ENCODE peak calls at places on chromosome 7, in eight cellular contexts. One of them, this sample, is unnamed.

GRCh38 chr7:22426463-22427121 is 69.6 kb upstream of the RAPGEF5 start:
- DNase-seq in left ventricle myocardium inferior: no peak
- DNase-seq in A549: no peak
- DNase-seq in neural progenitor cell: no peak
- DNase-seq in body of pancreas: no peak
- DNase-seq in esophagus squamous epithelium: no peak
- DNase-seq in breast epithelium: no peak
- DNase-seq in IMR-90: no peak
- DNase-seq in this sample: no peak

GRCh38 chr7:132500727-132501410 is 75.4 kb downstream of the PLXNA4 start:
- DNase-seq in IMR-90: no peak
- DNase-seq in A549: no peak
- DNase-seq in breast epithelium: no peak
- DNase-seq in left ventricle myocardium inferior: peak
- DNase-seq in esophagus squamous epithelium: no peak
- DNase-seq in body of pancreas: peak
- DNase-seq in neural progenitor cell: peak
- DNase-seq in this sample: peak

GRCh38 chr7:82528577-82529305 is 85.2 kb upstream of the CACNA2D1 start:
- DNase-seq in body of pancreas: no peak
- DNase-seq in esophagus squamous epithelium: no peak
- DNase-seq in A549: no peak
- DNase-seq in neural progenitor cell: no peak
- DNase-seq in breast epithelium: no peak
- DNase-seq in IMR-90: peak
- DNase-seq in left ventricle myocardium inferior: no peak
- DNase-seq in this sample: no peak

GRCh38 chr7:41476117-41476803 is 226.6 kb downstream of the INHBA start:
- DNase-seq in body of pancreas: no peak
- DNase-seq in esophagus squamous epithelium: no peak
- DNase-seq in breast epithelium: no peak
- DNase-seq in neural progenitor cell: no peak
- DNase-seq in left ventricle myocardium inferior: no peak
- DNase-seq in A549: no peak
- DNase-seq in IMR-90: no peak
- DNase-seq in this sample: no peak

GRCh38 chr7:919114-919442 is 35.4 kb downstream of the ADAP1 start:
- DNase-seq in breast epithelium: no peak
- DNase-seq in A549: no peak
- DNase-seq in body of pancreas: no peak
- DNase-seq in left ventricle myocardium inferior: peak
- DNase-seq in IMR-90: no peak
- DNase-seq in neural progenitor cell: no peak
- DNase-seq in esophagus squamous epithelium: no peak
- DNase-seq in this sample: no peak

GRCh38 chr7:144019457-144019856 is 19.3 kb downstream of the OR6B1 start:
- DNase-seq in A549: no peak
- DNase-seq in IMR-90: peak
- DNase-seq in breast epithelium: no peak
- DNase-seq in esophagus squamous epithelium: no peak
- DNase-seq in left ventricle myocardium inferior: no peak
- DNase-seq in neural progenitor cell: no peak
- DNase-seq in body of pancreas: peak
- DNase-seq in this sample: peak

GRCh38 chr7:91876391-91877133 is 3.9 kb downstream of the MTERF1 start:
- DNase-seq in neural progenitor cell: no peak
- DNase-seq in A549: peak
- DNase-seq in breast epithelium: no peak
- DNase-seq in body of pancreas: no peak
- DNase-seq in esophagus squamous epithelium: no peak
- DNase-seq in left ventricle myocardium inferior: no peak
- DNase-seq in IMR-90: peak
- DNase-seq in this sample: peak

GRCh38 chr7:118264836-118265235 is 40.3 kb downstream of the ANKRD7 start:
- DNase-seq in body of pancreas: no peak
- DNase-seq in A549: no peak
- DNase-seq in left ventricle myocardium inferior: no peak
- DNase-seq in breast epithelium: no peak
- DNase-seq in esophagus squamous epithelium: no peak
- DNase-seq in neural progenitor cell: no peak
- DNase-seq in IMR-90: no peak
- DNase-seq in this sample: peak

GRCh38 chr7:126083014-126083413 is 1153.4 kb upstream of the POT1 start:
- DNase-seq in body of pancreas: no peak
- DNase-seq in esophagus squamous epithelium: no peak
- DNase-seq in left ventricle myocardium inferior: no peak
- DNase-seq in neural progenitor cell: no peak
- DNase-seq in breast epithelium: no peak
- DNase-seq in A549: no peak
- DNase-seq in IMR-90: no peak
- DNase-seq in this sample: no peak

GRCh38 chr7:23196306-23196705 is 14.5 kb downstream of the NUP42 start:
- DNase-seq in esophagus squamous epithelium: no peak
- DNase-seq in neural progenitor cell: no peak
- DNase-seq in A549: no peak
- DNase-seq in left ventricle myocardium inferior: no peak
- DNase-seq in breast epithelium: no peak
- DNase-seq in IMR-90: no peak
- DNase-seq in body of pancreas: no peak
- DNase-seq in this sample: no peak

GRCh38 chr7:131249003-131249402 is 78.7 kb upstream of the MKLN1 start:
- DNase-seq in IMR-90: peak
- DNase-seq in left ventricle myocardium inferior: peak
- DNase-seq in esophagus squamous epithelium: no peak
- DNase-seq in body of pancreas: peak
- DNase-seq in neural progenitor cell: no peak
- DNase-seq in breast epithelium: peak
- DNase-seq in A549: peak
- DNase-seq in this sample: peak

GRCh38 chr7:129225931-129226572 is 1.2 kb downstream of the AHCYL2 start:
- DNase-seq in IMR-90: peak
- DNase-seq in left ventricle myocardium inferior: no peak
- DNase-seq in esophagus squamous epithelium: no peak
- DNase-seq in neural progenitor cell: peak
- DNase-seq in breast epithelium: no peak
- DNase-seq in body of pancreas: no peak
- DNase-seq in A549: no peak
- DNase-seq in this sample: peak

GRCh38 chr7:36209814-36210183 is 56.7 kb downstream of the EEPD1 start:
- DNase-seq in breast epithelium: no peak
- DNase-seq in left ventricle myocardium inferior: no peak
- DNase-seq in IMR-90: no peak
- DNase-seq in neural progenitor cell: no peak
- DNase-seq in A549: no peak
- DNase-seq in body of pancreas: no peak
- DNase-seq in esophagus squamous epithelium: no peak
- DNase-seq in this sample: no peak

GRCh38 chr7:87369216-87369615 is 23.8 kb downstream of the CROT start:
- DNase-seq in A549: no peak
- DNase-seq in IMR-90: no peak
- DNase-seq in breast epithelium: no peak
- DNase-seq in left ventricle myocardium inferior: no peak
- DNase-seq in neural progenitor cell: no peak
- DNase-seq in body of pancreas: no peak
- DNase-seq in esophagus squamous epithelium: no peak
- DNase-seq in this sample: no peak

GRCh38 chr7:48389977-48390376 is 218.7 kb downstream of the ABCA13 start:
- DNase-seq in esophagus squamous epithelium: no peak
- DNase-seq in IMR-90: peak
- DNase-seq in body of pancreas: peak
- DNase-seq in left ventricle myocardium inferior: no peak
- DNase-seq in A549: no peak
- DNase-seq in neural progenitor cell: no peak
- DNase-seq in breast epithelium: no peak
- DNase-seq in this sample: peak

GRCh38 chr7:108234981-108235450 is 104.9 kb upstream of the LAMB4 start:
- DNase-seq in left ventricle myocardium inferior: no peak
- DNase-seq in neural progenitor cell: no peak
- DNase-seq in IMR-90: peak
- DNase-seq in A549: no peak
- DNase-seq in breast epithelium: no peak
- DNase-seq in esophagus squamous epithelium: no peak
- DNase-seq in body of pancreas: no peak
- DNase-seq in this sample: no peak

GRCh38 chr7:92783260-92783911 is 53.0 kb downstream of the CDK6 start:
- DNase-seq in body of pancreas: no peak
- DNase-seq in left ventricle myocardium inferior: no peak
- DNase-seq in esophagus squamous epithelium: no peak
- DNase-seq in neural progenitor cell: no peak
- DNase-seq in breast epithelium: no peak
- DNase-seq in IMR-90: peak
- DNase-seq in A549: no peak
- DNase-seq in this sample: no peak

GRCh38 chr7:134602921-134603394 is 43.7 kb upstream of the BPGM start:
- DNase-seq in left ventricle myocardium inferior: no peak
- DNase-seq in A549: no peak
- DNase-seq in breast epithelium: no peak
- DNase-seq in body of pancreas: peak
- DNase-seq in esophagus squamous epithelium: no peak
- DNase-seq in IMR-90: peak
- DNase-seq in neural progenitor cell: no peak
- DNase-seq in this sample: no peak

GRCh38 chr7:6579446-6579845 is 2.2 kb downstream of the ZDHHC4 start:
- DNase-seq in neural progenitor cell: no peak
- DNase-seq in IMR-90: peak
- DNase-seq in body of pancreas: no peak
- DNase-seq in esophagus squamous epithelium: no peak
- DNase-seq in left ventricle myocardium inferior: no peak
- DNase-seq in A549: no peak
- DNase-seq in breast epithelium: no peak
- DNase-seq in this sample: peak
- TF ChIP-seq CTCF in neural progenitor cell: peak
- TF ChIP-seq CTCF in IMR-90: peak
- TF ChIP-seq CTCF in body of pancreas: no peak
- TF ChIP-seq CTCF in esophagus squamous epithelium: no peak
- TF ChIP-seq CTCF in left ventricle myocardium inferior: no peak
- TF ChIP-seq CTCF in A549: no peak
- TF ChIP-seq CTCF in breast epithelium: no peak
- TF ChIP-seq CTCF in this sample: peak

DNA sequence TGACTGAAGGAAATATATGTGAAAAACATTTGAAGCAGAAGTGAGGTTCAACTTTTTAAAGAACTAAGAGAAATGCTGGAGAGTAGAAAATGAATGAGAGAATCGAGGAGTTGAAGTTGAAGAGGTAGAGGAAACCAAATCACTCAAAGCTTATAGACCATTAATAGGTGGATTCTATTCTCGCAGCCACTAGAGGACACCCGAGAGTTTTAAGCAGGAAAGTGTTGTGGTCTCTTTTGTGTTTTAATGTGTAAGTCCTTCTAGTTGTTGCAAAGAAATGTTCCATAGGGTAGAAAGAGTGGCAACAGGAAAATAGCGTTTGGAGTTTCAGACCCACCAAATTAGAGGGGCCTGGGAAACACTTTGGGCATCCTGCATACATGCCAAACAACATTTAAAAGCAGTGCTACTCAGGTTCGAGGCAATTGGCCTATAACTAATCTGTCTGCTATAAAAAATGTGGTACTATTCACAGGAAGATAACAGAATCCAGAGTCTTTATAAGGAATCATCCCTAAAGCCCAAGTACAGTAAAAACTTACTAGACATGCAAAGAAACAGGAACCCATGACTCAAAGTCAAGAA is 75.3 kb upstream of the TAS2R16 start:
- DNase-seq in breast epithelium: no peak
- DNase-seq in esophagus squamous epithelium: no peak
- DNase-seq in body of pancreas: peak
- DNase-seq in IMR-90: no peak
- DNase-seq in left ventricle myocardium inferior: no peak
- DNase-seq in A549: peak
- DNase-seq in neural progenitor cell: peak
- DNase-seq in this sample: peak
- TF ChIP-seq CTCF in breast epithelium: no peak
- TF ChIP-seq CTCF in esophagus squamous epithelium: no peak
- TF ChIP-seq CTCF in body of pancreas: peak
- TF ChIP-seq CTCF in IMR-90: peak
- TF ChIP-seq CTCF in left ventricle myocardium inferior: peak
- TF ChIP-seq CTCF in A549: peak
- TF ChIP-seq CTCF in neural progenitor cell: peak
- TF ChIP-seq CTCF in this sample: peak

GRCh38 chr7:157760004-157760730 is 423.4 kb downstream of the DNAJB6 start:
- DNase-seq in neural progenitor cell: peak
- DNase-seq in breast epithelium: no peak
- DNase-seq in A549: no peak
- DNase-seq in esophagus squamous epithelium: no peak
- DNase-seq in IMR-90: no peak
- DNase-seq in left ventricle myocardium inferior: no peak
- DNase-seq in body of pancreas: no peak
- DNase-seq in this sample: peak
- TF ChIP-seq CTCF in neural progenitor cell: peak
- TF ChIP-seq CTCF in breast epithelium: no peak
- TF ChIP-seq CTCF in A549: no peak
- TF ChIP-seq CTCF in esophagus squamous epithelium: no peak
- TF ChIP-seq CTCF in IMR-90: no peak
- TF ChIP-seq CTCF in left ventricle myocardium inferior: no peak
- TF ChIP-seq CTCF in body of pancreas: no peak
- TF ChIP-seq CTCF in this sample: no peak

GRCh38 chr7:158782638-158783490 is 46.4 kb downstream of the ESYT2 start:
- DNase-seq in neural progenitor cell: peak
- DNase-seq in esophagus squamous epithelium: no peak
- DNase-seq in body of pancreas: peak
- DNase-seq in A549: peak
- DNase-seq in left ventricle myocardium inferior: peak
- DNase-seq in breast epithelium: no peak
- DNase-seq in IMR-90: peak
- DNase-seq in this sample: peak
- TF ChIP-seq CTCF in neural progenitor cell: no peak
- TF ChIP-seq CTCF in esophagus squamous epithelium: no peak
- TF ChIP-seq CTCF in body of pancreas: peak
- TF ChIP-seq CTCF in A549: no peak
- TF ChIP-seq CTCF in left ventricle myocardium inferior: peak
- TF ChIP-seq CTCF in breast epithelium: no peak
- TF ChIP-seq CTCF in IMR-90: peak
- TF ChIP-seq CTCF in this sample: peak

GRCh38 chr7:65974191-65974801 is 7.7 kb downstream of the GUSB start:
- DNase-seq in body of pancreas: no peak
- DNase-seq in neural progenitor cell: no peak
- DNase-seq in left ventricle myocardium inferior: no peak
- DNase-seq in IMR-90: no peak
- DNase-seq in A549: no peak
- DNase-seq in esophagus squamous epithelium: no peak
- DNase-seq in breast epithelium: no peak
- DNase-seq in this sample: no peak

GRCh38 chr7:65974876-65975275 is 7.1 kb downstream of the GUSB start:
- DNase-seq in esophagus squamous epithelium: no peak
- DNase-seq in A549: no peak
- DNase-seq in IMR-90: no peak
- DNase-seq in breast epithelium: no peak
- DNase-seq in neural progenitor cell: no peak
- DNase-seq in left ventricle myocardium inferior: no peak
- DNase-seq in body of pancreas: no peak
- DNase-seq in this sample: no peak

GRCh38 chr7:65972976-65973375 is 9.0 kb downstream of the GUSB start:
- DNase-seq in esophagus squamous epithelium: no peak
- DNase-seq in IMR-90: no peak
- DNase-seq in neural progenitor cell: no peak
- DNase-seq in A549: no peak
- DNase-seq in body of pancreas: no peak
- DNase-seq in breast epithelium: no peak
- DNase-seq in left ventricle myocardium inferior: no peak
- DNase-seq in this sample: no peak

GRCh38 chr7:65976659-65977196 is 5.3 kb downstream of the GUSB start:
- DNase-seq in esophagus squamous epithelium: no peak
- DNase-seq in body of pancreas: no peak
- DNase-seq in breast epithelium: no peak
- DNase-seq in IMR-90: no peak
- DNase-seq in left ventricle myocardium inferior: no peak
- DNase-seq in A549: no peak
- DNase-seq in neural progenitor cell: no peak
- DNase-seq in this sample: no peak

GRCh38 chr7:65975814-65976445 is 6.1 kb downstream of the GUSB start:
- DNase-seq in neural progenitor cell: no peak
- DNase-seq in breast epithelium: no peak
- DNase-seq in left ventricle myocardium inferior: no peak
- DNase-seq in body of pancreas: no peak
- DNase-seq in IMR-90: no peak
- DNase-seq in esophagus squamous epithelium: no peak
- DNase-seq in A549: no peak
- DNase-seq in this sample: no peak
- TF ChIP-seq CTCF in neural progenitor cell: no peak
- TF ChIP-seq CTCF in breast epithelium: no peak
- TF ChIP-seq CTCF in left ventricle myocardium inferior: no peak
- TF ChIP-seq CTCF in body of pancreas: no peak
- TF ChIP-seq CTCF in IMR-90: no peak
- TF ChIP-seq CTCF in esophagus squamous epithelium: no peak
- TF ChIP-seq CTCF in A549: no peak
- TF ChIP-seq CTCF in this sample: no peak

This sample was measured in fibroblast of mammary gland.